ENCODE peak calls at places on chromosomes 2 and 18, in five cellular contexts. C is effector memory CD4-positive, alpha-beta T cell; Q is fibroblast of mammary gland; K is NCI-H1092; B is AG08395. M is an unnamed sample.

GRCh38 chr2:224591245-224591644 is 6.1 kb upstream of the CUL3 start:
- DNase-seq in Q (no peak), C (no peak), B (no peak), K (no peak), M (no peak)

GRCh38 chr2:1723397-1724042 is 20.8 kb downstream of the PXDN start:
- DNase-seq in C (no peak), Q (no peak), K (no peak), B (no peak), M (no peak)

GRCh38 chr18:13165636-13166423 is 52.7 kb upstream of the LDLRAD4 start:
- DNase-seq in C (no peak), Q (no peak), B (no peak), K (no peak), M (no peak)

GRCh38 chr2:101887328-101887727 is 104.4 kb upstream of the IL1R2 start:
- DNase-seq in B (no peak), Q (peak), K (no peak), C (no peak), M (no peak)

GRCh38 chr2:238061310-238062202 is 755 bp downstream of the SCLY start:
- DNase-seq in B (peak), K (no peak), Q (peak), C (no peak), M (peak)

GRCh38 chr2:162301151-162301804 is 17.2 kb downstream of the IFIH1 start:
- DNase-seq in K (peak), B (peak), Q (peak), C (peak), M (peak)

GRCh38 chr2:147937744-147938349 is 82.7 kb downstream of the ORC4 start:
- DNase-seq in Q (peak), B (peak), K (no peak), C (no peak), M (no peak)

GRCh38 chr2:219645631-219646527 is 18.4 kb downstream of the SLC4A3 start:
- DNase-seq in Q (peak), K (no peak), B (peak), C (no peak), M (no peak)

GRCh38 chr2:40746150-40746549 is 294.3 kb upstream of the SLC8A1 start:
- DNase-seq in B (no peak), Q (no peak), K (no peak), C (no peak), M (no peak)

GRCh38 chr18:500230-500555 is 308 bp downstream of the COLEC12 start:
- DNase-seq in B (peak), C (no peak), K (no peak), Q (peak), M (no peak)

GRCh38 chr2:157355618-157356017 is 30.0 kb upstream of the ERMN start:
- DNase-seq in K (no peak), Q (peak), B (peak), C (no peak), M (no peak)

GRCh38 chr2:177332041-177332991 is 60.3 kb upstream of the AGPS start:
- DNase-seq in K (no peak), B (peak), Q (peak), C (no peak), M (peak)

GRCh38 chr2:40658917-40659316 is 207.0 kb upstream of the SLC8A1 start:
- DNase-seq in C (no peak), Q (peak), K (no peak), B (peak), M (no peak)

GRCh38 chr2:19358242-19359020 is at the start of gene OSR1:
- DNase-seq in K (peak), C (no peak), B (peak), Q (peak), M (no peak)

GRCh38 chr18:34609991-34610658 is 100.0 kb upstream of the DTNA start:
- DNase-seq in K (no peak), Q (no peak), B (no peak), C (no peak), M (no peak)

GRCh38 chr2:215161301-215161829 is 22.9 kb upstream of the ABCA12 start:
- DNase-seq in C (no peak), Q (no peak), K (no peak), B (no peak), M (no peak)

GRCh38 chr2:71379086-71379485 is 47.5 kb downstream of the ZNF638 start:
- DNase-seq in Q (peak), B (peak), K (no peak), C (no peak), M (no peak)

GRCh38 chr2:44582363-44583008 is 220.7 kb downstream of the CAMKMT start:
- DNase-seq in B (peak), Q (peak), K (no peak), C (no peak), M (no peak)

GRCh38 chr18:67381608-67382150 is 134.8 kb downstream of the DSEL start:
- DNase-seq in K (no peak), C (no peak), Q (no peak), B (no peak), M (no peak)

GRCh38 chr2:208545398-208546042 is 138.9 kb downstream of the PTH2R start:
- DNase-seq in Q (no peak), K (peak), B (no peak), C (no peak), M (no peak)

GRCh38 chr2:229422005-229422404 is 150.9 kb upstream of the PID1 start:
- DNase-seq in B (no peak), C (no peak), K (no peak), Q (no peak), M (no peak)

GRCh38 chr2:207676827-207677354 is 34.5 kb upstream of the CCNYL1 start:
- DNase-seq in C (no peak), B (peak), K (no peak), Q (peak), M (no peak)

GRCh38 chr18:57748770-57749603 is 54.1 kb downstream of the ATP8B1 start:
- DNase-seq in B (peak), Q (peak), C (no peak), K (no peak), M (no peak)

GRCh38 chr18:9102391-9103216 is at the start of gene NDUFV2:
- DNase-seq in B (peak), K (peak), Q (peak), C (peak), M (peak)

GRCh38 chr2:128268611-128269357 is 49.9 kb downstream of the HS6ST1 start:
- DNase-seq in C (no peak), Q (no peak), K (no peak), B (no peak), M (no peak)

GRCh38 chr2:10006248-10007147 is 36.9 kb upstream of the KLF11 start:
- DNase-seq in C (no peak), Q (no peak), B (peak), K (peak), M (no peak)

GRCh38 chr2:10448646-10449480 is 736 bp upstream of the ODC1 start:
- DNase-seq in B (peak), Q (peak), C (peak), K (peak), M (peak)

GRCh38 chr2:100606740-100607343 is 44.0 kb downstream of the PDCL3 start:
- DNase-seq in K (no peak), B (peak), Q (peak), C (no peak), M (no peak)

GRCh38 chr2:40384714-40385113 is 67.2 kb downstream of the SLC8A1 start:
- DNase-seq in B (peak), C (no peak), K (no peak), Q (peak), M (no peak)

GRCh38 chr2:191144217-191144616 is 6.6 kb downstream of the STAT4 start:
- DNase-seq in B (no peak), Q (no peak), K (no peak), C (no peak), M (no peak)

GRCh38 chr2:1795842-1796580 is 51.7 kb upstream of the PXDN start:
- DNase-seq in B (peak), C (no peak), K (no peak), Q (no peak), M (no peak)